ENCODE peak calls at places on chromosome 1, in eight cellular contexts. One of them, this sample, is unnamed. For H3K36me3, the result is how much of the 10 kb centered on the place peaks cover.

GRCh38 chr1:97770376-97770775 is 150.5 kb downstream of the DPYD start:
- DNase-seq in heart left ventricle: no peak
- DNase-seq in body of pancreas: no peak
- DNase-seq in ovary: no peak
- DNase-seq in stomach: no peak
- DNase-seq in prostate gland: no peak
- DNase-seq in vagina: no peak
- DNase-seq in spleen: no peak
- DNase-seq in this sample: no peak

GRCh38 chr1:98102369-98103030 is 181.7 kb upstream of the DPYD start:
- DNase-seq in vagina: no peak
- DNase-seq in body of pancreas: no peak
- DNase-seq in prostate gland: no peak
- DNase-seq in stomach: no peak
- DNase-seq in ovary: no peak
- DNase-seq in spleen: no peak
- DNase-seq in heart left ventricle: no peak
- DNase-seq in this sample: no peak

GRCh38 chr1:47838562-47839459 is 158.4 kb downstream of the TRABD2B start:
- DNase-seq in vagina: no peak
- DNase-seq in body of pancreas: no peak
- DNase-seq in heart left ventricle: no peak
- DNase-seq in spleen: peak
- DNase-seq in stomach: peak
- DNase-seq in prostate gland: no peak
- DNase-seq in ovary: no peak
- DNase-seq in this sample: no peak

GRCh38 chr1:2141025-2141424 is 53.5 kb downstream of the FAAP20 start:
- DNase-seq in ovary: no peak
- DNase-seq in spleen: no peak
- DNase-seq in vagina: no peak
- DNase-seq in heart left ventricle: no peak
- DNase-seq in prostate gland: no peak
- DNase-seq in body of pancreas: no peak
- DNase-seq in stomach: no peak
- DNase-seq in this sample: no peak

GRCh38 chr1:169892819-169893644 is 664 bp downstream of the SCYL3 start:
- DNase-seq in heart left ventricle: peak
- DNase-seq in ovary: peak
- DNase-seq in spleen: no peak
- DNase-seq in prostate gland: peak
- DNase-seq in vagina: no peak
- DNase-seq in stomach: no peak
- DNase-seq in body of pancreas: peak
- DNase-seq in this sample: no peak

GRCh38 chr1:94961994-94962744 is 35.3 kb upstream of the CNN3 start:
- DNase-seq in body of pancreas: no peak
- DNase-seq in prostate gland: no peak
- DNase-seq in heart left ventricle: no peak
- DNase-seq in ovary: no peak
- DNase-seq in spleen: no peak
- DNase-seq in stomach: no peak
- DNase-seq in vagina: no peak
- DNase-seq in this sample: no peak

GRCh38 chr1:10510520-10511493 is 36.1 kb downstream of the PEX14 start:
- DNase-seq in prostate gland: no peak
- DNase-seq in spleen: no peak
- DNase-seq in heart left ventricle: no peak
- DNase-seq in stomach: no peak
- DNase-seq in ovary: no peak
- DNase-seq in vagina: no peak
- DNase-seq in body of pancreas: peak
- DNase-seq in this sample: peak

GRCh38 chr1:1118011-1118892 is 2.4 kb upstream of the C1orf159 start:
- DNase-seq in ovary: peak
- DNase-seq in prostate gland: no peak
- DNase-seq in spleen: peak
- DNase-seq in stomach: no peak
- DNase-seq in heart left ventricle: peak
- DNase-seq in vagina: no peak
- DNase-seq in body of pancreas: no peak
- DNase-seq in this sample: no peak

GRCh38 chr1:7389201-7389785 is 381.8 kb upstream of the VAMP3 start:
- DNase-seq in prostate gland: no peak
- DNase-seq in heart left ventricle: no peak
- DNase-seq in vagina: peak
- DNase-seq in body of pancreas: no peak
- DNase-seq in stomach: peak
- DNase-seq in ovary: no peak
- DNase-seq in spleen: peak
- DNase-seq in this sample: no peak

GRCh38 chr1:158208717-158209116 is 28.0 kb downstream of the CD1D start:
- DNase-seq in heart left ventricle: no peak
- DNase-seq in stomach: no peak
- DNase-seq in prostate gland: no peak
- DNase-seq in body of pancreas: no peak
- DNase-seq in ovary: no peak
- DNase-seq in spleen: no peak
- DNase-seq in vagina: no peak
- DNase-seq in this sample: no peak

GRCh38 chr1:154703207-154703606 is 95.2 kb upstream of the ADAR start:
- DNase-seq in heart left ventricle: no peak
- DNase-seq in body of pancreas: no peak
- DNase-seq in prostate gland: no peak
- DNase-seq in stomach: no peak
- DNase-seq in ovary: no peak
- DNase-seq in vagina: no peak
- DNase-seq in spleen: no peak
- DNase-seq in this sample: no peak

GRCh38 chr1:215682232-215682631 is 115.1 kb downstream of the KCTD3 start:
- DNase-seq in spleen: no peak
- DNase-seq in heart left ventricle: no peak
- DNase-seq in stomach: no peak
- DNase-seq in body of pancreas: no peak
- DNase-seq in prostate gland: no peak
- DNase-seq in ovary: no peak
- DNase-seq in vagina: no peak
- DNase-seq in this sample: no peak

GRCh38 chr1:11158291-11158690 is 30.9 kb upstream of the ANGPTL7 start:
- DNase-seq in spleen: no peak
- DNase-seq in prostate gland: no peak
- DNase-seq in heart left ventricle: no peak
- DNase-seq in stomach: no peak
- DNase-seq in body of pancreas: no peak
- DNase-seq in vagina: no peak
- DNase-seq in ovary: no peak
- DNase-seq in this sample: no peak

GRCh38 chr1:180931529-180931928 is 18.8 kb downstream of the KIAA1614 start:
- DNase-seq in body of pancreas: no peak
- DNase-seq in prostate gland: no peak
- DNase-seq in spleen: no peak
- DNase-seq in ovary: no peak
- DNase-seq in stomach: no peak
- DNase-seq in vagina: no peak
- DNase-seq in heart left ventricle: no peak
- DNase-seq in this sample: no peak

GRCh38 chr1:78918157-78918556 is 88.4 kb downstream of the ADGRL4 start:
- DNase-seq in stomach: no peak
- DNase-seq in vagina: no peak
- DNase-seq in heart left ventricle: no peak
- DNase-seq in prostate gland: no peak
- DNase-seq in ovary: no peak
- DNase-seq in spleen: no peak
- DNase-seq in body of pancreas: no peak
- DNase-seq in this sample: no peak

GRCh38 chr1:159838715-159839114 is 12.0 kb downstream of the SLAMF8 start:
- DNase-seq in spleen: no peak
- DNase-seq in prostate gland: no peak
- DNase-seq in stomach: no peak
- DNase-seq in body of pancreas: no peak
- DNase-seq in ovary: no peak
- DNase-seq in vagina: no peak
- DNase-seq in heart left ventricle: no peak
- DNase-seq in this sample: no peak

GRCh38 chr1:27570823-27571222 is 33.1 kb downstream of the AHDC1 start:
- DNase-seq in body of pancreas: no peak
- DNase-seq in prostate gland: no peak
- DNase-seq in ovary: peak
- DNase-seq in heart left ventricle: no peak
- DNase-seq in vagina: no peak
- DNase-seq in spleen: no peak
- DNase-seq in stomach: no peak
- DNase-seq in this sample: no peak

GRCh38 chr1:62307516-62308492 is 11.4 kb downstream of the KANK4 start:
- DNase-seq in stomach: no peak
- DNase-seq in heart left ventricle: no peak
- DNase-seq in spleen: no peak
- DNase-seq in body of pancreas: no peak
- DNase-seq in prostate gland: no peak
- DNase-seq in vagina: no peak
- DNase-seq in ovary: no peak
- DNase-seq in this sample: no peak

GRCh38 chr1:62301726-62302390 is 17.4 kb downstream of the KANK4 start:
- DNase-seq in spleen: peak
- DNase-seq in ovary: no peak
- DNase-seq in stomach: no peak
- DNase-seq in heart left ventricle: no peak
- DNase-seq in body of pancreas: no peak
- DNase-seq in vagina: no peak
- DNase-seq in prostate gland: no peak
- DNase-seq in this sample: no peak

GRCh38 chr1:62304975-62305374 is 14.3 kb downstream of the KANK4 start:
- DNase-seq in vagina: no peak
- DNase-seq in ovary: no peak
- DNase-seq in heart left ventricle: no peak
- DNase-seq in prostate gland: no peak
- DNase-seq in stomach: no peak
- DNase-seq in body of pancreas: peak
- DNase-seq in spleen: no peak
- DNase-seq in this sample: no peak

GRCh38 chr1:62306065-62306464 is 13.2 kb downstream of the KANK4 start:
- DNase-seq in ovary: no peak
- DNase-seq in heart left ventricle: no peak
- DNase-seq in prostate gland: no peak
- DNase-seq in vagina: no peak
- DNase-seq in spleen: no peak
- DNase-seq in body of pancreas: no peak
- DNase-seq in stomach: no peak
- DNase-seq in this sample: no peak

GRCh38 chr1:62304515-62304914 is 14.7 kb downstream of the KANK4 start:
- DNase-seq in spleen: no peak
- DNase-seq in vagina: no peak
- DNase-seq in heart left ventricle: no peak
- DNase-seq in prostate gland: no peak
- DNase-seq in ovary: no peak
- DNase-seq in stomach: no peak
- DNase-seq in body of pancreas: no peak
- DNase-seq in this sample: no peak
- TF ChIP-seq POLR2A in spleen: no peak
- TF ChIP-seq POLR2A in vagina: no peak
- TF ChIP-seq POLR2A in heart left ventricle: no peak
- TF ChIP-seq POLR2A in prostate gland: no peak
- TF ChIP-seq POLR2A in ovary: no peak
- TF ChIP-seq POLR2A in stomach: no peak
- TF ChIP-seq POLR2A in body of pancreas: no peak
- TF ChIP-seq POLR2A in this sample: no peak

GRCh38 chr1:12314328-12314903 is 84.6 kb downstream of the VPS13D start:
- DNase-seq in body of pancreas: no peak
- DNase-seq in stomach: no peak
- DNase-seq in ovary: no peak
- DNase-seq in spleen: no peak
- DNase-seq in heart left ventricle: no peak
- DNase-seq in vagina: no peak
- DNase-seq in prostate gland: no peak
- DNase-seq in this sample: no peak
- H3K36me3 ChIP-seq in body of pancreas: under half
- H3K36me3 ChIP-seq in stomach: half or more
- H3K36me3 ChIP-seq in ovary: under half
- H3K36me3 ChIP-seq in spleen: half or more
- H3K36me3 ChIP-seq in heart left ventricle: half or more
- H3K36me3 ChIP-seq in vagina: under half
- H3K36me3 ChIP-seq in prostate gland: under half
- H3K36me3 ChIP-seq in this sample: under half

DNA sequence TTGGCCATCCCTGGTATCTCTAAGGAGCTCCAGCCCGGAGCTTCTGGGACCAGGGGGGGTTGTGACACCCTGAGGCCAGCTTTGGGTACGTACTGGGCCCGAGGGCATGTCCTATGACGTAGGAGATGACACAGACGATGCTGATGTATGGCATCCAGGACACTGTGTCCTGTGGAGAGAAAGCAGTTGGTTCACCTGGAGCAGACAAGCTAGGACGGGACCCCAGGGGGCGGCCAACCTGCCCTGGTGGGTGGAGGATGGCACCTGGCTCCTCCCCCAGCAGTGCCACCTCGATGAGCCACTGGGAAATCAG is 12.1 kb upstream of the SLC2A7 start:
- DNase-seq in spleen: no peak
- DNase-seq in ovary: no peak
- DNase-seq in body of pancreas: no peak
- DNase-seq in vagina: no peak
- DNase-seq in prostate gland: no peak
- DNase-seq in heart left ventricle: no peak
- DNase-seq in stomach: no peak
- DNase-seq in this sample: no peak
- TF ChIP-seq POLR2A in spleen: no peak
- TF ChIP-seq POLR2A in ovary: no peak
- TF ChIP-seq POLR2A in body of pancreas: no peak
- TF ChIP-seq POLR2A in vagina: no peak
- TF ChIP-seq POLR2A in prostate gland: no peak
- TF ChIP-seq POLR2A in heart left ventricle: no peak
- TF ChIP-seq POLR2A in stomach: no peak
- TF ChIP-seq POLR2A in this sample: no peak

GRCh38 chr1:24803220-24803619 is 58.0 kb downstream of the CLIC4 start:
- DNase-seq in prostate gland: no peak
- DNase-seq in spleen: no peak
- DNase-seq in vagina: no peak
- DNase-seq in heart left ventricle: no peak
- DNase-seq in ovary: no peak
- DNase-seq in stomach: no peak
- DNase-seq in body of pancreas: no peak
- DNase-seq in this sample: no peak

GRCh38 chr1:24796524-24796923 is 51.3 kb downstream of the CLIC4 start:
- DNase-seq in prostate gland: no peak
- DNase-seq in body of pancreas: no peak
- DNase-seq in ovary: no peak
- DNase-seq in spleen: no peak
- DNase-seq in vagina: no peak
- DNase-seq in stomach: no peak
- DNase-seq in heart left ventricle: no peak
- DNase-seq in this sample: no peak

GRCh38 chr1:24805534-24806301 is 60.5 kb downstream of the CLIC4 start:
- DNase-seq in heart left ventricle: no peak
- DNase-seq in spleen: no peak
- DNase-seq in ovary: no peak
- DNase-seq in stomach: no peak
- DNase-seq in body of pancreas: peak
- DNase-seq in prostate gland: no peak
- DNase-seq in vagina: no peak
- DNase-seq in this sample: no peak

GRCh38 chr1:24803987-24804530 is 58.8 kb downstream of the CLIC4 start:
- DNase-seq in ovary: no peak
- DNase-seq in vagina: no peak
- DNase-seq in heart left ventricle: no peak
- DNase-seq in body of pancreas: no peak
- DNase-seq in prostate gland: no peak
- DNase-seq in spleen: no peak
- DNase-seq in stomach: no peak
- DNase-seq in this sample: no peak

GRCh38 chr1:24801169-24801568 is 55.9 kb downstream of the CLIC4 start:
- DNase-seq in prostate gland: no peak
- DNase-seq in ovary: no peak
- DNase-seq in stomach: no peak
- DNase-seq in body of pancreas: no peak
- DNase-seq in spleen: no peak
- DNase-seq in vagina: no peak
- DNase-seq in heart left ventricle: no peak
- DNase-seq in this sample: no peak
- H3K36me3 ChIP-seq in prostate gland: under half
- H3K36me3 ChIP-seq in ovary: under half
- H3K36me3 ChIP-seq in stomach: under half
- H3K36me3 ChIP-seq in body of pancreas: under half
- H3K36me3 ChIP-seq in spleen: under half
- H3K36me3 ChIP-seq in vagina: under half
- H3K36me3 ChIP-seq in heart left ventricle: under half
- H3K36me3 ChIP-seq in this sample: under half

This sample was measured in Peyer's patch.